ENCODE peak calls at places on chromosomes 5 and 9, in seven cellular contexts. O is H7, M is colonic mucosa, Z is aorta, A is left ventricle myocardium inferior, V is SK-N-SH, X is Peyer's patch. W is an unnamed sample. For H3K27me3, the result is how much of the 10 kb centered on the place peaks cover.

GRCh38 chr5:155728146-155728856 is 598.7 kb upstream of the SGCD start:
- DNase-seq in O (peak), M (peak), Z (peak), A (peak), V (peak), X (peak), W (peak)

GRCh38 chr9:114094971-114095370 is 4.1 kb downstream of the KIF12 start:
- DNase-seq in O (no peak), M (no peak), Z (no peak), A (no peak), V (no peak), X (no peak), W (no peak)

GRCh38 chr5:136998864-136999263 is 500.3 kb downstream of the SPOCK1 start:
- DNase-seq in O (no peak), M (peak), Z (no peak), A (no peak), V (no peak), X (no peak), W (no peak)

GRCh38 chr9:70901741-70902140 is 219.7 kb downstream of the TRPM3 start:
- DNase-seq in O (no peak), M (no peak), Z (no peak), A (no peak), V (no peak), X (no peak), W (no peak)

GRCh38 chr9:26863074-26863473 is 29.5 kb downstream of the CAAP1 start:
- DNase-seq in O (no peak), M (no peak), Z (no peak), A (no peak), V (peak), X (no peak), W (no peak)

GRCh38 chr9:37471942-37472679 is 6.9 kb upstream of the ZBTB5 start:
- DNase-seq in O (peak), M (peak), Z (no peak), A (no peak), V (no peak), X (no peak), W (no peak)

GRCh38 chr5:143449772-143450171 is 46.3 kb upstream of the NR3C1 start:
- DNase-seq in O (no peak), M (no peak), Z (no peak), A (no peak), V (no peak), X (no peak), W (no peak)

GRCh38 chr9:87270241-87271234 is 227.1 kb upstream of the DAPK1 start:
- DNase-seq in O (peak), M (no peak), Z (no peak), A (peak), V (peak), X (no peak), W (peak)

GRCh38 chr5:95471447-95471846 is 80.3 kb downstream of the FAM81B start:
- DNase-seq in O (no peak), M (no peak), Z (no peak), A (no peak), V (no peak), X (no peak), W (no peak)

GRCh38 chr5:59665086-59665831 is 228.3 kb downstream of the PDE4D start:
- DNase-seq in O (no peak), M (no peak), Z (no peak), A (no peak), V (no peak), X (no peak), W (no peak)

DNA sequence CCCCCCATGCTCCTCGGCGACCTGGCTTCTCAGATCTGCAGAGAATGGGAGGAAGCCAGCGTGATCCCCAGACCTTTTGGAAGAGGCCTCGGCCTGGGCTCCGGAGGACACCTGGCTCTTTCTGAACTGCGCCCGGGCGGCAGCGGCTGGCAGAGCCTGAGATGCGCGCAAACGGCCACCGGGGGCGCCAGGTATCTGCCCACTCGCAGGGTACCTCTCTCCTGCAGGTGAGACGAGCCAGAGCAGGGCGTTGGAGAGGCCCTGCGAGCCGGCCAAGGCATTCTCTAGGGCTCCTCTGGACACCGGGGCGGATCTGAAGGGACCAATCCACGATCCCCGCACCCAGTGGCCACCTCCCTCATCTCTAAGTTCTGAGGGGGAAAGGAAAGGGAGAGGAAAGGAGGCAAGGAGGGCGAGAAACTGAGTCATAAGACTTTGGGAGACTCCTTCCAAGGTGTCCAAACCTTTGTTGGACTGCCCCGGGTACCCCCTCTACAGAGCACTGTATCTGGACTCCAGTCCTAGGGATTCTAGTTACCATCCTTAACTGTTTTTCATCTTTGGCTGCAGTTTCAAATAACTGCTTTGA is 55.0 kb upstream of the SLC46A2 start:
- DNase-seq in O (peak), M (peak), Z (no peak), A (no peak), V (peak), X (no peak), W (no peak)
- H3K27me3 ChIP-seq in O (under half), M (under half), Z (under half), A (under half), V (under half), X (under half), W (under half)

GRCh38 chr9:132221941-132222340 is 60.1 kb downstream of the NTNG2 start:
- DNase-seq in O (no peak), M (no peak), Z (no peak), A (no peak), V (no peak), X (no peak), W (no peak)
- H3K27me3 ChIP-seq in O (under half), M (under half), Z (under half), A (under half), V (under half), X (under half), W (under half)

GRCh38 chr5:173291722-173292658 is 36.2 kb downstream of the STC2 start:
- DNase-seq in O (peak), M (no peak), Z (no peak), A (no peak), V (no peak), X (no peak), W (no peak)

GRCh38 chr5:173290477-173291131 is 37.6 kb downstream of the STC2 start:
- DNase-seq in O (no peak), M (no peak), Z (no peak), A (no peak), V (peak), X (no peak), W (no peak)

GRCh38 chr5:173287086-173287485 is 41.1 kb downstream of the STC2 start:
- DNase-seq in O (peak), M (no peak), Z (no peak), A (no peak), V (no peak), X (no peak), W (no peak)

GRCh38 chr5:173289372-173289771 is 38.8 kb downstream of the STC2 start:
- DNase-seq in O (no peak), M (no peak), Z (no peak), A (no peak), V (no peak), X (no peak), W (no peak)

DNA sequence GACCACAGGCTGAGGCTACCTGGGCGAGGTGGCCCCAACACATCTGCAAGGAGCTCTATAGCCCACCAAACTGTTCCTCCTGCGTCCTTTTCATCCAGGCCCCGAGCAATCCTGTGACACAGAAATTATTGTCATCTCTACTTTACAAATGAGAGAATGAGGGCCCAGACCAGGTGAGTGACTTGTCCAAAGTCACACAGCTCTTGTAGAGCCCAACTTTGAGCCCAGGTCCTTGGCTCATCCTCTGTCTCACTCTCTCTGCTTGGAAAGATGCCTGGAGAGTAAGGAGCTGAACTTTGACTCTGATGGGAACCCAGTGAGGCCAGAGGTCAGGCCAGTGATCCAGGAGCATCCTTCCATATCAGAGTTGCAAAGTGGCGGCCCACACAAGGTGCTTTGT is 39.6 kb downstream of the STC2 start:
- DNase-seq in O (no peak), M (no peak), Z (no peak), A (no peak), V (no peak), X (no peak), W (no peak)
- H3K27me3 ChIP-seq in O (under half), M (under half), Z (under half), A (under half), V (under half), X (under half), W (under half)

DNA sequence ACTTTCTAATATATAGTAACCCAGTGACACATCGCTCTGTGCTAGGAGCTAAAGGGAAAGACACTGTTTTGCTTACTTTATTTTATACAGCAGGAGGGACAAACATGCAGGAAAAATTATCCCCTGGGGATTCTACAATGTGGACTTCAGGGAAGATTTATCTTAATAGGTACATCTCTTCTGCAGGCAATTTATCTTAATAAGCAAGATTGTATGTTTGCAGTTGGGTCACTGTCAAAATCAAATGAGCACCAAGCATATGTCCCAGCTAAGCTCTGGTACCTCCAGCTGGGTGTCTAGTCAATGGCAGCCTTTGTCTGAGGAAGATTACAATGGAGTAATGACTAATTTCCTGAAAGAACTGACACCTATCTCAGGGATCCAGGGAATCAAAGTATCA is 309.9 kb upstream of the PANK3 start:
- DNase-seq in O (no peak), M (no peak), Z (no peak), A (no peak), V (no peak), X (no peak), W (no peak)
- H3K27me3 ChIP-seq in O (under half), M (under half), Z (under half), A (under half), V (under half), X (under half), W (under half)

DNA sequence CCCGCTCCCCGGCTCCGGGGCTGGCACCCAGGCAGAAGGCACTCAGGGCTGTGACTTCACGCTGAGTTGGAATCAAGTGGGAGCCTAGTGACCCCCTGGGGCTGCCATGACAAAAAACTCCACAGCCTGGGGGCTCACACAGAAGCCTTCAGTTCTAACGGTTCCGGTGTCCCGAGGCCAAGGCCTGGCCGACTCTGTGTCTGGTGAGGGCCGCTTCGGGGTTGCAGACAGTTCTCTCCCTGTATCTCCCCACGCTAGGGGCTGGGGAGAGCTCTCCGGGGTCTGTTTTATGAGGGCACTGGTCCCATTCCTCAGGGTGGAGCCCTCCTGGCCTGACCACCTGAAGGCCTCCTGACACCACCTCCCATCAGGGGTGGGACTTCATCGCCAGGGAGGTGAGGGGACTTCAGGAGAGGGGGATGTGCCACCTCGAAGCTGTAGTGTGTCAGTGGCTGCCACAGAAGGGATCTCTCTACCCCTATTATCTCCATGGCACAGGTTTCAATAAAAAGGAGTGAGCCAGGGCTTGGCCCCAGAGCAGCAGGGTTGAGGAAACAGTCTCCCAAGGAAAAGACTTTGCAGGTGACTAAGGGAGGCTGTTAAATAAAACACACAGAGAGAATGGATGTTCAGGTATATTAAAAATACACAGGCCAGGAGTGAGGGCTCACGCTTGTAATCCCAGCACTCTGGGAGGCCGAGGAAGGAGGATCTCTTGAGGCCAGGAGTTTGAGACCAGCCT is 1.5 kb upstream of the SLC6A3 start:
- DNase-seq in O (no peak), M (no peak), Z (no peak), A (no peak), V (no peak), X (peak), W (no peak)
- H3K27me3 ChIP-seq in O (half or more), M (under half), Z (under half), A (half or more), V (half or more), X (under half), W (under half)

GRCh38 chr9:69250681-69251080 is 74.3 kb upstream of the ENTREP1 start:
- DNase-seq in O (no peak), M (no peak), Z (no peak), A (no peak), V (no peak), X (no peak), W (no peak)

GRCh38 chr9:69253057-69253456 is 72.0 kb upstream of the ENTREP1 start:
- DNase-seq in O (no peak), M (no peak), Z (no peak), A (no peak), V (no peak), X (no peak), W (no peak)

GRCh38 chr9:69249337-69249736 is 75.3 kb downstream of the TJP2 start:
- DNase-seq in O (no peak), M (no peak), Z (no peak), A (no peak), V (no peak), X (no peak), W (no peak)

GRCh38 chr9:69254223-69254622 is 70.8 kb upstream of the ENTREP1 start:
- DNase-seq in O (no peak), M (no peak), Z (no peak), A (no peak), V (no peak), X (no peak), W (no peak)

GRCh38 chr9:69252436-69252835 is 72.6 kb upstream of the ENTREP1 start:
- DNase-seq in O (no peak), M (no peak), Z (no peak), A (no peak), V (no peak), X (no peak), W (no peak)
- H3K27me3 ChIP-seq in O (under half), M (under half), Z (under half), A (under half), V (under half), X (under half), W (under half)

DNA sequence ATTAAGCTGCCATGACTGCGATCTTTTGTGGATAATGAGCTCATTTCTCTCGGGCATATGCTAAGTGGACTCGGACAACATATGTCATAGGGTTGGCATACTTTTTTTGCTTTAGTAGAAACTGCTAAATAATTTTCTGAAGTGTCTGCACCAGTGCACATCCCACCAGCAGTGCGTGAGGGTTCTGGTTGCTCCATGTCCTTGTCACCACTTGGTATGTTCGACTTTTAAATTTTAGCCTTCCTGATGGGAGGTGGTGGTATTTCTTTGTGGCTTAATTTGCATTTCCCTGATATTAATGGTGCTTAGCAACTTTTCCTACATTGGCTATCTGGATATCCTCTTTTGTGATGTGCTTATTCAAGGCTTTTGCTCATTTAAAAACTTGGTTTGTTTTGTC is 57.8 kb upstream of the NRARP start:
- DNase-seq in O (no peak), M (no peak), Z (no peak), A (no peak), V (no peak), X (no peak), W (no peak)
- H3K27me3 ChIP-seq in O (under half), M (under half), Z (under half), A (under half), V (under half), X (under half), W (under half)